ENCODE peak calls at places on chromosomes 5 and 9, in ten cellular contexts. Y, S, G, R, U, X, J, V, Q and H are unnamed samples.
A peak's percentile ranks its signal among the peaks of the same experiment; 100 is the strongest.

GRCh38 chr9:126318858-126319257 is 7.8 kb upstream of the MVB12B start:
- DNase-seq in J (no peak), X (no peak), Y (no peak), Q (no peak), R (no peak), S (no peak), U (no peak), V (no peak), G (no peak), H (no peak)

GRCh38 chr5:170080217-170080616 is 25.5 kb upstream of the FOXI1 start:
- DNase-seq in V (no peak), R (no peak), U (no peak), S (no peak), J (no peak), Q (no peak), G (no peak), X (no peak), Y (no peak), H (no peak)

GRCh38 chr5:32630867-32631491 is 45.6 kb downstream of the SUB1 start:
- DNase-seq in G (no peak), V (no peak), X (no peak), R (no peak), Q (peak; percentile 6), U (no peak), S (no peak), Y (peak; percentile 12), J (no peak), H (no peak)

GRCh38 chr9:29830815-29831214 is 2257.5 kb upstream of the C9orf72 start:
- DNase-seq in R (no peak), G (peak; percentile 37), V (peak; percentile 84), S (peak; percentile 72), U (peak; percentile 24), Q (no peak), X (no peak), J (peak; percentile 54), Y (peak; percentile 21), H (peak; percentile 3)

GRCh38 chr5:96702503-96703383 is 40.6 kb downstream of the CAST start:
- DNase-seq in S (peak; percentile 96), U (peak; percentile 86), G (peak; percentile 97), R (no peak), Y (peak; percentile 92), J (peak; percentile 74), V (peak; percentile 84), Q (peak; percentile 82), X (no peak), H (peak; percentile 97)

GRCh38 chr5:79547982-79548381 is 34.0 kb upstream of the HOMER1 start:
- DNase-seq in U (no peak), Q (peak; percentile 90), G (peak; percentile 74), J (no peak), V (no peak), R (no peak), S (peak; percentile 28), X (no peak), Y (no peak), H (no peak)

GRCh38 chr9:5186416-5187169 is 1.2 kb upstream of the INSL6 start:
- DNase-seq in Y (peak; percentile 68), J (peak; percentile 69), G (peak; percentile 55), U (peak; percentile 48), V (peak; percentile 83), S (peak; percentile 73), Q (peak; percentile 44), R (peak; percentile 50), X (peak; percentile 70), H (peak; percentile 64)

GRCh38 chr5:14671414-14671813 is 6.9 kb downstream of the OTULIN start:
- DNase-seq in Q (no peak), R (no peak), V (no peak), G (peak; percentile 65), S (no peak), J (no peak), Y (no peak), X (no peak), U (no peak), H (peak; percentile 54)

GRCh38 chr5:43312699-43313034 is 545 bp downstream of the HMGCS1 start:
- DNase-seq in Y (no peak), U (no peak), Q (no peak), V (no peak), G (no peak), J (no peak), X (peak; percentile 60), R (peak; percentile 58), S (no peak), H (no peak)

GRCh38 chr5:89208392-89208791 is 325.4 kb upstream of the MEF2C start:
- DNase-seq in X (no peak), S (no peak), J (no peak), U (no peak), Q (no peak), V (no peak), G (no peak), R (no peak), Y (no peak), H (no peak)

GRCh38 chr5:89211836-89212235 is 328.9 kb upstream of the MEF2C start:
- DNase-seq in V (no peak), U (no peak), S (no peak), R (no peak), Y (no peak), J (no peak), X (no peak), Q (no peak), G (peak; percentile 70), H (peak; percentile 97)

GRCh38 chr5:89218364-89218763 is 335.4 kb upstream of the MEF2C start:
- DNase-seq in Y (no peak), X (no peak), S (no peak), G (no peak), Q (no peak), V (no peak), R (no peak), U (no peak), J (no peak), H (no peak)

DNA sequence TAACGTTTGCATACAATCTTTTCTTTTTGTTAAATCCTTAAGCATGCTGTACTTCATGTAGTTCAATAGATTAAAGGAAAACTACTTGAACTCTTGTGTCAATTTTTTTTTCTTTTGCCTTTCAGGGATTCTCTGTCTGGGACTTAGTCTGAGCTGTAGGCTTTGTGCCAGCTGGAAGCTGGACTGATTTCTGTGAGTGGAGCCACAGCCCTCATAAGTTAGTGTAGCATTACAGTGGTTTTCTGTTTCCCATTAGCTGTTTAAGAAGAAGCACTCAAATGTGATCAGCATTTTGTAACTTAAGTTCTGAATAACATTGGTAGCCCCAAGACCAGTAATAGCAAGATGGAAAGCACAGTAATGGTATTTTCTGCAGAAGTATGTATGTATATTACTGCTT is 330.6 kb upstream of the MEF2C start:
- DNase-seq in R (no peak), G (no peak), V (no peak), Y (no peak), S (peak; percentile 41), Q (no peak), U (no peak), J (no peak), X (no peak), H (peak; percentile 84)
- H3K4me2 ChIP-seq in R (no peak overlapping the region), G (no peak overlapping the region), V (no peak overlapping the region), Y (no peak overlapping the region), S (no peak overlapping the region), Q (no peak overlapping the region), U (no peak overlapping the region), J (no peak overlapping the region), X (no peak overlapping the region), H (no peak overlapping the region)

GRCh38 chr5:7795311-7795710 is 55.6 kb downstream of the CFAP90 start:
- DNase-seq in G (no peak), R (no peak), U (no peak), S (no peak), J (no peak), Y (no peak), V (no peak), Q (no peak), X (no peak), H (no peak)

GRCh38 chr5:7794301-7794700 is 56.6 kb downstream of the CFAP90 start:
- DNase-seq in J (no peak), Y (no peak), V (peak; percentile 43), U (no peak), Q (no peak), R (peak; percentile 16), G (no peak), S (no peak), X (no peak), H (no peak)

GRCh38 chr5:7789567-7789966 is 61.4 kb downstream of the CFAP90 start:
- DNase-seq in R (no peak), X (no peak), S (no peak), Q (no peak), U (no peak), J (no peak), Y (no peak), V (no peak), G (no peak), H (no peak)

GRCh38 chr5:7793861-7794260 is 57.1 kb downstream of the CFAP90 start:
- DNase-seq in X (no peak), S (no peak), G (no peak), R (no peak), Y (no peak), V (no peak), U (no peak), J (no peak), Q (no peak), H (no peak)

GRCh38 chr5:7794823-7795222 is 56.1 kb downstream of the CFAP90 start:
- DNase-seq in U (no peak), V (no peak), Y (no peak), Q (no peak), J (no peak), X (no peak), G (no peak), R (no peak), S (no peak), H (no peak)
- TF ChIP-seq CTCF in U (no peak), V (no peak), Y (no peak), Q (no peak), J (no peak), X (no peak), G (no peak), R (no peak), S (no peak), H (no peak)

DNA sequence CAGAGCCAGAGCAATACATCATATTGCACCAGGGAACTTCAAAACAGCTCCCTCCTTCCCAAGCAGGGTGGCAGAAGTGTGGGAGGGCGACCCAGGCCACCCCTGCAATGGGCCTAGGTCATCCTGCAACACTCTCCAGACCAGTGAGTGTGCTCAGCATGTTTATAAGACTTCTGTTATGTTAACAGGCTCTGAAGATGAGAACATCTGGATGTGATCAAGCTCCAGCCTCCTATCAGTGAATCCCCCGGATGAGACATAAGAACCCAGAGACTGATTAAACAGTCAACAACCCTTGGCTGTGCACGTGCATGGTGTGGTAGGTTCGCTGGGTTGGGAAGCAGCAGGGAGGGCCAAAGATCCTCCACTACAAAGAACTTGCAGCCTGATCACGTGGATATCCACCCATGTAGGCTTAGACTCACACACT is 63.3 kb downstream of the ABCA1 start:
- DNase-seq in X (no peak), Q (no peak), S (peak; percentile 64), U (no peak), G (no peak), V (no peak), Y (peak; percentile 71), R (no peak), J (no peak), H (peak; percentile 80)
- H3K4me2 ChIP-seq in X (no peak overlapping the region), Q (no peak overlapping the region), S (no peak overlapping the region), U (no peak overlapping the region), G (no peak overlapping the region), V (no peak overlapping the region), Y (peak overlapping the region; percentile 1), R (no peak overlapping the region), J (no peak overlapping the region), H (peak overlapping the region; percentile 9)

GRCh38 chr5:86500947-86501346 is 116.8 kb upstream of the COX7C start:
- DNase-seq in S (peak; percentile 33), Y (no peak), J (no peak), R (no peak), U (peak; percentile 3), V (peak; percentile 40), Q (no peak), X (no peak), G (no peak), H (no peak)
- TF ChIP-seq CTCF in S (peak; percentile 43), Y (peak; percentile 35), J (peak; percentile 49), R (peak; percentile 16), U (peak; percentile 19), V (peak; percentile 43), Q (peak; percentile 51), X (no peak), G (no peak), H (no peak)